ENCODE peak calls at places on chromosomes 6 and 20, in nine cellular contexts. A, D, H, L, Y, K, Z, I and Q are unnamed samples.

GRCh38 chr6:52598123-52598823 is 21.4 kb upstream of the TRAM2 start:
- DNase-seq in A (no peak), D (no peak), H (no peak), L (peak), Y (no peak), K (peak), Z (no peak), I (peak), Q (no peak)

GRCh38 chr6:123841067-123841896 is 37.6 kb downstream of the NKAIN2 start:
- DNase-seq in A (no peak), D (no peak), H (no peak), L (no peak), Y (no peak), K (no peak), Z (peak), I (no peak), Q (no peak)

GRCh38 chr20:35490736-35491181 is 35.4 kb downstream of the CEP250 start:
- DNase-seq in A (peak), D (peak), H (peak), L (no peak), Y (no peak), K (no peak), Z (no peak), I (no peak), Q (no peak)

GRCh38 chr6:147514831-147515230 is 6.3 kb downstream of the SAMD5 start:
- DNase-seq in A (no peak), D (no peak), H (no peak), L (no peak), Y (no peak), K (no peak), Z (no peak), I (no peak), Q (no peak)

GRCh38 chr6:93164781-93165180 is 254.6 kb downstream of the EPHA7 start:
- DNase-seq in A (no peak), D (no peak), H (no peak), L (no peak), Y (no peak), K (no peak), Z (no peak), I (no peak), Q (no peak)

GRCh38 chr6:109834595-109835437 is 143.3 kb upstream of the GPR6 start:
- DNase-seq in A (no peak), D (no peak), H (no peak), L (no peak), Y (no peak), K (peak), Z (peak), I (no peak), Q (no peak)

GRCh38 chr6:5201271-5201670 is 59.5 kb downstream of the LYRM4 start:
- DNase-seq in A (no peak), D (no peak), H (no peak), L (no peak), Y (no peak), K (peak), Z (no peak), I (no peak), Q (peak)

GRCh38 chr20:9912858-9913434 is 74.1 kb upstream of the PAK5 start:
- DNase-seq in A (peak), D (peak), H (peak), L (peak), Y (peak), K (peak), Z (no peak), I (peak), Q (no peak)

GRCh38 chr6:25314776-25315175 is 35.6 kb downstream of the CARMIL1 start:
- DNase-seq in A (no peak), D (no peak), H (no peak), L (no peak), Y (no peak), K (no peak), Z (no peak), I (no peak), Q (no peak)

GRCh38 chr20:37670426-37670825 is 23.4 kb upstream of the CTNNBL1 start:
- DNase-seq in A (no peak), D (no peak), H (no peak), L (no peak), Y (no peak), K (peak), Z (no peak), I (no peak), Q (no peak)

GRCh38 chr20:19920388-19921138 is 96.6 kb upstream of the NAA20 start:
- DNase-seq in A (no peak), D (no peak), H (no peak), L (no peak), Y (no peak), K (no peak), Z (no peak), I (no peak), Q (no peak)